ENCODE peak calls at places on chromosomes 13 and 19, in eight cellular contexts. G, D, B, I, J, K, U and F are unnamed samples.

GRCh38 chr13:48078251-48078656 is 16.6 kb downstream of the MED4 start:
- DNase-seq in G (peak; percentile 14), D (no peak), B (no peak), I (no peak), J (no peak), K (no peak), U (no peak), F (no peak)

GRCh38 chr19:5354403-5354802 is 13.8 kb upstream of the PTPRS start:
- DNase-seq in G (peak; percentile 33), D (no peak), B (no peak), I (no peak), J (no peak), K (no peak), U (no peak), F (no peak)

GRCh38 chr13:31625115-31625514 is 114.2 kb upstream of the RXFP2 start:
- DNase-seq in G (no peak), D (peak; percentile 61), B (no peak), I (no peak), J (no peak), K (peak; percentile 25), U (no peak), F (no peak)

GRCh38 chr19:18723871-18724377 is 40.4 kb downstream of the CRTC1 start:
- DNase-seq in G (no peak), D (no peak), B (no peak), I (no peak), J (peak; percentile 75), K (no peak), U (no peak), F (no peak)

GRCh38 chr19:49579947-49580263 is 451 bp downstream of the NOSIP start:
- DNase-seq in G (no peak), D (no peak), B (no peak), I (no peak), J (no peak), K (no peak), U (no peak), F (no peak)

GRCh38 chr13:40590112-40590862 is 76.2 kb downstream of the FOXO1 start:
- DNase-seq in G (no peak), D (no peak), B (no peak), I (no peak), J (no peak), K (no peak), U (no peak), F (no peak)

GRCh38 chr13:109595466-109595865 is 190.9 kb downstream of the IRS2 start:
- DNase-seq in G (no peak), D (peak; percentile 82), B (no peak), I (no peak), J (no peak), K (no peak), U (no peak), F (no peak)

GRCh38 chr19:21568816-21569496 is 63.6 kb downstream of the ZNF429 start:
- DNase-seq in G (no peak), D (peak; percentile 74), B (peak; percentile 82), I (peak; percentile 74), J (peak; percentile 91), K (peak; percentile 25), U (peak; percentile 68), F (no peak)

GRCh38 chr19:21491161-21491560 is 14.2 kb upstream of the ZNF429 start:
- DNase-seq in G (no peak), D (no peak), B (no peak), I (no peak), J (no peak), K (no peak), U (no peak), F (no peak)

GRCh38 chr19:58395220-58395978 is at the start of gene RNF225:
- DNase-seq in G (peak; percentile 92), D (no peak), B (peak; percentile 87), I (no peak), J (no peak), K (no peak), U (no peak), F (peak; percentile 8)

GRCh38 chr13:94020833-94021232 is 458.6 kb downstream of the DCT start:
- DNase-seq in G (no peak), D (no peak), B (no peak), I (no peak), J (no peak), K (no peak), U (no peak), F (no peak)

GRCh38 chr13:20815469-20815868 is 41.7 kb upstream of the EEF1AKMT1 start:
- DNase-seq in G (no peak), D (no peak), B (no peak), I (no peak), J (no peak), K (no peak), U (no peak), F (no peak)

GRCh38 chr13:26327905-26328304 is 74.0 kb downstream of the CDK8 start:
- DNase-seq in G (no peak), D (no peak), B (no peak), I (no peak), J (no peak), K (no peak), U (no peak), F (no peak)

GRCh38 chr13:110187501-110188161 is 119.3 kb downstream of the COL4A1 start:
- DNase-seq in G (peak; percentile 3), D (peak; percentile 47), B (no peak), I (no peak), J (no peak), K (no peak), U (no peak), F (no peak)

GRCh38 chr19:42074513-42075363 is 1.2 kb upstream of the ZNF574 start:
- DNase-seq in G (peak; percentile 54), D (no peak), B (peak; percentile 75), I (no peak), J (no peak), K (no peak), U (no peak), F (no peak)

GRCh38 chr19:52155596-52156359 is 15.6 kb downstream of the ZNF836 start:
- DNase-seq in G (no peak), D (no peak), B (no peak), I (no peak), J (no peak), K (no peak), U (no peak), F (no peak)

GRCh38 chr19:3986260-3987041 is 1.2 kb upstream of the EEF2 start:
- DNase-seq in G (peak; percentile 62), D (peak; percentile 80), B (no peak), I (no peak), J (peak; percentile 85), K (peak; percentile 55), U (no peak), F (peak; percentile 94)

GRCh38 chr19:50427997-50428425 is 4.7 kb upstream of the MYBPC2 start:
- DNase-seq in G (no peak), D (peak; percentile 69), B (peak; percentile 98), I (peak; percentile 84), J (peak; percentile 76), K (peak; percentile 39), U (peak; percentile 59), F (no peak)

GRCh38 chr13:29771247-29771646 is 79.2 kb downstream of the UBL3 start:
- DNase-seq in G (no peak), D (peak; percentile 34), B (no peak), I (no peak), J (no peak), K (no peak), U (no peak), F (peak; percentile 40)

GRCh38 chr19:17779281-17779930 is 15.5 kb upstream of the B3GNT3 start:
- DNase-seq in G (no peak), D (peak; percentile 21), B (no peak), I (peak; percentile 55), J (peak; percentile 67), K (no peak), U (no peak), F (no peak)

GRCh38 chr19:3458229-3458555 is 22.1 kb downstream of the SMIM24 start:
- DNase-seq in G (no peak), D (no peak), B (peak; percentile 57), I (no peak), J (no peak), K (no peak), U (no peak), F (no peak)

GRCh38 chr13:47120284-47120683 is 223.4 kb upstream of the HTR2A start:
- DNase-seq in G (no peak), D (no peak), B (no peak), I (no peak), J (no peak), K (no peak), U (no peak), F (no peak)

GRCh38 chr13:106036870-106037269 is 498.6 kb downstream of the EFNB2 start:
- DNase-seq in G (peak; percentile 12), D (no peak), B (no peak), I (no peak), J (no peak), K (no peak), U (no peak), F (no peak)

GRCh38 chr13:34733720-34734119 is 208.3 kb upstream of the NBEA start:
- DNase-seq in G (no peak), D (peak; percentile 74), B (no peak), I (no peak), J (no peak), K (no peak), U (no peak), F (no peak)

GRCh38 chr19:50792246-50792851 is 2.1 kb downstream of the ACP4 start:
- DNase-seq in G (no peak), D (no peak), B (no peak), I (no peak), J (no peak), K (no peak), U (no peak), F (no peak)

GRCh38 chr13:112690242-112690943 is 555 bp downstream of the ATP11A start:
- DNase-seq in G (no peak), D (peak; percentile 8), B (peak; percentile 89), I (no peak), J (no peak), K (no peak), U (peak; percentile 59), F (peak; percentile 46)

GRCh38 chr13:45718063-45718462 is 15.9 kb downstream of the CBY2 start:
- DNase-seq in G (no peak), D (peak; percentile 5), B (no peak), I (no peak), J (no peak), K (no peak), U (no peak), F (no peak)

GRCh38 chr13:111203742-111204386 is 88.8 kb downstream of the ARHGEF7 start:
- DNase-seq in G (no peak), D (no peak), B (no peak), I (no peak), J (no peak), K (no peak), U (no peak), F (no peak)

GRCh38 chr19:32174386-32175113 is 170.9 kb upstream of the ZNF507 start:
- DNase-seq in G (no peak), D (no peak), B (no peak), I (no peak), J (no peak), K (no peak), U (no peak), F (no peak)

GRCh38 chr13:75180805-75181455 is 301.0 kb downstream of the TBC1D4 start:
- DNase-seq in G (no peak), D (peak; percentile 43), B (no peak), I (no peak), J (no peak), K (no peak), U (no peak), F (no peak)

GRCh38 chr13:78977311-78977710 is 318.4 kb upstream of the OBI1 start:
- DNase-seq in G (no peak), D (no peak), B (no peak), I (no peak), J (no peak), K (no peak), U (no peak), F (no peak)

GRCh38 chr13:112241288-112241687 is 134.9 kb upstream of the SPACA7 start:
- DNase-seq in G (no peak), D (no peak), B (no peak), I (no peak), J (no peak), K (no peak), U (no peak), F (peak; percentile 66)

GRCh38 chr13:70424428-70424827 is 316.2 kb upstream of the KLHL1 start:
- DNase-seq in G (no peak), D (no peak), B (no peak), I (no peak), J (no peak), K (no peak), U (no peak), F (peak; percentile 38)

GRCh38 chr13:30257433-30258099 is 49.8 kb downstream of the KATNAL1 start:
- DNase-seq in G (no peak), D (peak; percentile 13), B (no peak), I (no peak), J (no peak), K (peak; percentile 12), U (no peak), F (no peak)